ENCODE peak calls at places on chromosomes 16 and 17, in six cellular contexts. Y is MCF 10A, J is neural crest cell, V is stomach, U is GM23338, C is tibial artery. X is an unnamed sample.

GRCh38 chr17:49595980-49596379 is 20.3 kb downstream of the NXPH3 start:
- DNase-seq in J (no peak), C (no peak), V (no peak), U (no peak), Y (no peak), X (no peak)

GRCh38 chr17:17300624-17301568 is 2.3 kb upstream of the NT5M start:
- DNase-seq in C (peak), V (peak), J (peak), U (peak), Y (peak), X (no peak)

GRCh38 chr16:3576211-3576610 is 992 bp downstream of the NLRC3 start:
- DNase-seq in Y (no peak), J (no peak), U (no peak), C (no peak), V (no peak), X (no peak)

GRCh38 chr17:4899341-4900230 is at the start of gene C17orf107:
- DNase-seq in U (peak), Y (no peak), C (peak), V (peak), J (no peak), X (peak)

GRCh38 chr16:2022723-2023097 is 3.1 kb downstream of the NPW start:
- DNase-seq in U (peak), Y (no peak), V (no peak), C (no peak), J (no peak), X (no peak)

GRCh38 chr16:70634861-70635260 is 11.5 kb upstream of the IL34 start:
- DNase-seq in C (no peak), U (no peak), Y (no peak), J (no peak), V (no peak), X (no peak)

GRCh38 chr16:86034421-86034919 is 135.5 kb downstream of the IRF8 start:
- DNase-seq in V (no peak), U (no peak), J (no peak), Y (no peak), C (peak), X (no peak)

GRCh38 chr17:80198144-80198661 is 21.9 kb downstream of the SGSH start:
- DNase-seq in V (no peak), U (peak), J (no peak), Y (no peak), C (no peak), X (no peak)

GRCh38 chr16:3171181-3171854 is 16.7 kb upstream of the OR1F1 start:
- DNase-seq in V (no peak), J (no peak), C (no peak), Y (no peak), U (no peak), X (no peak)

GRCh38 chr16:2159052-2159838 is 3.7 kb downstream of the TRAF7 start:
- DNase-seq in C (peak), Y (peak), J (no peak), U (no peak), V (peak), X (no peak)

GRCh38 chr17:35930211-35931065 is at the start of gene RDM1:
- DNase-seq in U (peak), C (peak), Y (peak), V (peak), J (peak), X (no peak)

GRCh38 chr17:79057727-79058400 is 16.8 kb upstream of the ENGASE start:
- DNase-seq in Y (no peak), C (no peak), U (no peak), J (no peak), V (no peak), X (no peak)

GRCh38 chr17:76088041-76088867 is 9.3 kb downstream of the ZACN start:
- DNase-seq in U (peak), Y (no peak), V (no peak), C (no peak), J (no peak), X (no peak)

GRCh38 chr16:87457724-87458423 is 35.0 kb downstream of the ZCCHC14 start:
- DNase-seq in J (no peak), U (no peak), Y (peak), V (no peak), C (no peak), X (no peak)

GRCh38 chr17:16455997-16456769 is 35.8 kb downstream of the LRRC75A start:
- DNase-seq in V (no peak), Y (no peak), U (no peak), J (no peak), C (no peak), X (no peak)

GRCh38 chr17:7043544-7044268 is at the start of gene SLC16A11:
- DNase-seq in C (peak), V (peak), U (peak), Y (no peak), J (no peak), X (no peak)

GRCh38 chr16:82957212-82957611 is 330.4 kb downstream of the CDH13 start:
- DNase-seq in V (no peak), C (no peak), Y (no peak), U (no peak), J (no peak), X (no peak)

GRCh38 chr16:22333457-22333994 is 36.3 kb downstream of the POLR3E start:
- DNase-seq in U (no peak), C (peak), Y (no peak), V (no peak), J (no peak), X (no peak)

GRCh38 chr17:60244656-60245055 is 94.9 kb downstream of the CA4 start:
- DNase-seq in J (no peak), C (no peak), U (no peak), V (no peak), Y (no peak), X (no peak)

GRCh38 chr16:67430504-67431076 is 331 bp upstream of the HSD11B2 start:
- DNase-seq in C (no peak), Y (peak), V (peak), U (peak), J (no peak), X (no peak)

GRCh38 chr16:12319464-12320030 is 343.0 kb downstream of the SNX29 start:
- DNase-seq in U (peak), V (peak), Y (no peak), J (no peak), C (no peak), X (no peak)

GRCh38 chr16:21704266-21704665 is 40.5 kb downstream of the OTOA start:
- DNase-seq in J (no peak), Y (no peak), V (no peak), U (no peak), C (no peak), X (no peak)

GRCh38 chr16:8689686-8690085 is 15.3 kb downstream of the ABAT start:
- DNase-seq in U (no peak), J (no peak), V (no peak), Y (no peak), C (no peak), X (no peak)

GRCh38 chr17:63918305-63918704 is 334 bp downstream of the GH1 start:
- DNase-seq in J (no peak), C (no peak), V (no peak), Y (no peak), U (peak), X (no peak)

GRCh38 chr16:913817-914440 is 56.9 kb downstream of the LMF1 start:
- DNase-seq in J (no peak), C (no peak), U (no peak), V (no peak), Y (no peak), X (no peak)

GRCh38 chr17:37273419-37274051 is 102.2 kb upstream of the C17orf78 start:
- DNase-seq in J (no peak), U (peak), Y (no peak), V (no peak), C (no peak), X (no peak)

GRCh38 chr16:7408700-7409340 is 76.2 kb downstream of the RBFOX1 start:
- DNase-seq in U (no peak), C (no peak), V (no peak), J (no peak), Y (no peak), X (no peak)

GRCh38 chr17:17147821-17148220 is 58.3 kb downstream of the PLD6 start:
- DNase-seq in J (no peak), V (no peak), U (no peak), Y (no peak), C (no peak), X (no peak)

GRCh38 chr17:8122391-8122922 is 1.4 kb downstream of the HES7 start:
- DNase-seq in Y (peak), J (peak), V (no peak), C (no peak), U (peak), X (no peak)

GRCh38 chr17:78141437-78142112 is 4.6 kb upstream of the C17orf99 start:
- DNase-seq in C (no peak), Y (no peak), V (no peak), J (no peak), U (no peak), X (no peak)

GRCh38 chr16:20610192-20610891 is 34.2 kb upstream of the ACSM2B start:
- DNase-seq in C (no peak), U (no peak), Y (no peak), J (no peak), V (no peak), X (no peak)

GRCh38 chr16:17705847-17706246 is 235.1 kb upstream of the XYLT1 start:
- DNase-seq in C (no peak), U (no peak), J (no peak), V (no peak), Y (no peak), X (no peak)

X was measured in thoracic aorta.